ENCODE peak calls at places on chromosomes 7 and 10, in six cellular contexts. E is HepG2, W is SK-N-SH, P is HCT116, Q is GM12878, T is H1. R is an unnamed sample.

GRCh38 chr7:100675581-100676350 is 2.2 kb downstream of the GNB2 start:
- DNase-seq in E (no peak), W (peak; percentile 96), P (no peak), Q (peak; percentile 34), T (peak; percentile 80), R (peak; percentile 88)

GRCh38 chr7:5204546-5204945 is 14.5 kb downstream of the WIPI2 start:
- DNase-seq in E (no peak), W (no peak), P (no peak), Q (no peak), T (no peak), R (no peak)

GRCh38 chr10:55400075-55400474 is 599.0 kb upstream of the PCDH15 start:
- DNase-seq in E (no peak), W (no peak), P (no peak), Q (no peak), T (no peak), R (no peak)

GRCh38 chr7:28835800-28836199 is 122.3 kb downstream of the TRIL start:
- DNase-seq in E (no peak), W (no peak), P (no peak), Q (no peak), T (no peak), R (no peak)

GRCh38 chr7:138982204-138982623 is 1.0 kb upstream of the KIAA1549 start:
- DNase-seq in E (no peak), W (no peak), P (no peak), Q (no peak), T (peak; percentile 58), R (no peak)

GRCh38 chr10:35643151-35643975 is 1.3 kb upstream of the FZD8 start:
- DNase-seq in E (no peak), W (peak; percentile 58), P (no peak), Q (no peak), T (peak; percentile 78), R (peak; percentile 29)

GRCh38 chr10:89476676-89477075 is 58.7 kb downstream of the SLC16A12 start:
- DNase-seq in E (peak; percentile 39), W (no peak), P (no peak), Q (no peak), T (no peak), R (peak; percentile 35)

GRCh38 chr10:69326692-69327091 is 48.4 kb downstream of the HK1 start:
- DNase-seq in E (no peak), W (no peak), P (no peak), Q (no peak), T (no peak), R (no peak)

GRCh38 chr10:70555371-70555770 is 47.2 kb downstream of the PRF1 start:
- DNase-seq in E (no peak), W (no peak), P (no peak), Q (no peak), T (no peak), R (no peak)

GRCh38 chr7:129434846-129435318 is 650 bp downstream of the STRIP2 start:
- DNase-seq in E (peak; percentile 2), W (peak; percentile 76), P (no peak), Q (no peak), T (no peak), R (no peak)

GRCh38 chr7:70092314-70093303 is 494.3 kb downstream of the AUTS2 start:
- DNase-seq in E (no peak), W (peak; percentile 70), P (no peak), Q (no peak), T (no peak), R (no peak)

GRCh38 chr10:57955076-57955475 is 312.6 kb downstream of the IPMK start:
- DNase-seq in E (no peak), W (no peak), P (no peak), Q (no peak), T (no peak), R (no peak)

GRCh38 chr7:2444476-2444875 is 31.7 kb downstream of the GRIFIN start:
- DNase-seq in E (no peak), W (no peak), P (no peak), Q (no peak), T (no peak), R (no peak)

GRCh38 chr10:1488970-1489548 is 248.3 kb downstream of the ADARB2 start:
- DNase-seq in E (no peak), W (no peak), P (no peak), Q (peak; percentile 65), T (no peak), R (no peak)

GRCh38 chr7:17770710-17771375 is 169.5 kb downstream of the SNX13 start:
- DNase-seq in E (no peak), W (no peak), P (no peak), Q (no peak), T (no peak), R (no peak)

GRCh38 chr7:148153611-148154010 is 437.0 kb upstream of the C7orf33 start:
- DNase-seq in E (no peak), W (peak; percentile 48), P (no peak), Q (no peak), T (no peak), R (peak; percentile 12)

GRCh38 chr7:103729026-103729425 is 260.4 kb downstream of the RELN start:
- DNase-seq in E (no peak), W (no peak), P (no peak), Q (no peak), T (no peak), R (no peak)

GRCh38 chr7:103735377-103735776 is 254.1 kb downstream of the RELN start:
- DNase-seq in E (peak; percentile 7), W (no peak), P (no peak), Q (no peak), T (no peak), R (no peak)

GRCh38 chr7:103727982-103728610 is 261.4 kb downstream of the RELN start:
- DNase-seq in E (no peak), W (no peak), P (no peak), Q (no peak), T (no peak), R (no peak)

GRCh38 chr7:103731169-103731568 is 258.3 kb downstream of the RELN start:
- DNase-seq in E (no peak), W (no peak), P (no peak), Q (no peak), T (no peak), R (no peak)
- TF ChIP-seq JUND in E (no peak), W (no peak), P (no peak), Q (no peak), T (no peak), R (no peak)

GRCh38 chr10:95328013-95328412 is 37.2 kb upstream of the PDLIM1 start:
- DNase-seq in E (no peak), W (no peak), P (no peak), Q (no peak), T (no peak), R (no peak)

GRCh38 chr10:95331596-95332130 is 40.9 kb upstream of the PDLIM1 start:
- DNase-seq in E (no peak), W (no peak), P (no peak), Q (no peak), T (no peak), R (no peak)

GRCh38 chr10:95332666-95333249 is 42.0 kb upstream of the PDLIM1 start:
- DNase-seq in E (no peak), W (no peak), P (no peak), Q (no peak), T (no peak), R (no peak)

GRCh38 chr10:95329296-95329695 is 38.5 kb upstream of the PDLIM1 start:
- DNase-seq in E (no peak), W (no peak), P (no peak), Q (no peak), T (no peak), R (no peak)

DNA sequence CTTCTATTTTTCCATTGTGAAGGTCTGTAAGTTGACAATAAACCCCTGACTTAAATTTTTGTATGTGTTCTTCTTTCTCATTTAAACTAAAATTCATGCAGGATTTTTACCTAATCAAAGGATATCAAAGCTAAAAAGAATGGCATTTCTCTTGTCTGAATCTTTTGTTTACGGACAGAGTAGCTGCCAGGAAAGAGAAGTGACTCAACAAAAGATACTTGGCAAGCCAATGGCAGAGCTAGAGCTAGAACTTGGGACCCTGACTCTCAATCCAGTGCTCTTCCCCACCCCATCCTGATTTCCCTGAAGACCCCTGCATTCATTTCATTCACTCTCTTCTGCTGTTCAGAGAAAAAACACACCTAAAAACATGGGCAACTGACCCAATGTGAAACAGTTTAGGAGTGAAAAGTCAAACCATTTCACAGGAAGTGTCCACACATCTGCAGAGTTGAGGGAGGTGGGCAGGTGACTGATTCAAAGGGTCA is 40.2 kb upstream of the PDLIM1 start:
- DNase-seq in E (no peak), W (no peak), P (no peak), Q (no peak), T (no peak), R (no peak)
- TF ChIP-seq JUND in E (no peak), W (no peak), P (no peak), Q (no peak), T (no peak), R (no peak)

GRCh38 chr7:31497501-31497900 is 16.4 kb upstream of the ITPRID1 start:
- DNase-seq in E (no peak), W (no peak), P (no peak), Q (no peak), T (no peak), R (no peak)

GRCh38 chr7:31492086-31492485 is 21.8 kb upstream of the ITPRID1 start:
- DNase-seq in E (no peak), W (no peak), P (no peak), Q (no peak), T (no peak), R (no peak)

GRCh38 chr7:31494421-31494820 is 19.5 kb upstream of the ITPRID1 start:
- DNase-seq in E (no peak), W (no peak), P (no peak), Q (no peak), T (no peak), R (no peak)

GRCh38 chr7:31493714-31494181 is 20.1 kb upstream of the ITPRID1 start:
- DNase-seq in E (peak; percentile 2), W (no peak), P (no peak), Q (no peak), T (no peak), R (no peak)

DNA sequence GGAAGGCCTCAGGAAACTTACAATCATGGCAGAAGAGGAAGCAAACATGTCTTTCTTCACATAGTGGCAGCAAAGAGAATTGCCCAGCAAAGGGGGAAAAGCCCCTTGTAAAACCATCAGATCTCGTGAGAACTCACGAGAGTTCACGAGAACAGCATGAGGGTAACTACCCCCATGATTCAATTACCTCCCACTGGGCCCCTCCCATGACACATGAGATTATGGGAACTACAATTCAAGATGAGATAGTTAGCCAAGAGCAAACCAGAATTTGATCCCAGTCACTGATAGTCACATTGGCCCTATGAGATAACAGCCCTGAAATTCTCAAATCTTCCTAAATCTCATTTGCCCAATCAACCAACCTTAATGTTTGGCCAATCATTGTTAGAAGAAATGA is 18.2 kb upstream of the ITPRID1 start:
- DNase-seq in E (no peak), W (no peak), P (no peak), Q (no peak), T (no peak), R (no peak)
- TF ChIP-seq JUND in E (no peak), W (no peak), P (no peak), Q (no peak), T (no peak), R (no peak)

DNA sequence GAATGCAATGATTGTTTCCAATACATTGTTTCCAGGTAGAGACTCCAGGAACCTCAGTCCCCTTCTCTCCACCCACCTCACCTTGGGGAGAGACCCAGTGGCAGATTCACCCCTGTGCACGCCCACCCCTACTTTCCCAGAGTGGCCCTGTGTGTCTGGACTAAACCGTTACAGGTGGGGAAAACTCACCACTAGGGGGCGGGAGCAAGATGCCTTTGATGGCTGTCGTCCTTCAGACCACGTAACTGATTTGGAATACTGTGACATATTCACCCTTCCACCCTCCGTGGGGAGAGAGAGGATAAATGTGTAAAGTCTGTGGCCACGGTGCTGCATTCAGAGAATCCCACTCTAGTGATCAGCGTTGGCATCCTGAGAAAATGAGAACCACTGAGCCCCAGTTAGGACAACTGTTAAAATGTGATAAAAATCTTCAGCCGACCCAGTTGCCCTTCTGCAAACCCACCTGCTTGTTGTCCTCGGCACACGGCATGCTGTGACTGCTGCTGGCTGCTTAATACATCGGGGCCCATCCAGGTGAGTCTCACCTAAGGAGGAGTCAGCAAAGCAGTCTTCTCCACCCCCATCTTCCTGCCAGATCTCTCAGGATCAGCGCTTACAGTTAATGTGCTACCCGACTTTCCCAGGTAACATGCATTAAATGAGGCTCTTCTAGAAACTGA is 41.5 kb upstream of the NMT2 start:
- DNase-seq in E (peak; percentile 69), W (peak; percentile 86), P (peak; percentile 64), Q (peak; percentile 9), T (peak; percentile 91), R (peak; percentile 74)
- TF ChIP-seq JUND in E (no peak), W (no peak), P (no peak), Q (no peak), T (no peak), R (no peak)

R was measured in T47D.